ENCODE peak calls at places on chromosomes 6 and 20, in four cellular contexts. U is upper lobe of right lung, H is Caco-2, L is endothelial cell of umbilical vein. F is an unnamed sample. For H3K4me1, the result is how much of the 10 kb centered on the place peaks cover.

GRCh38 chr6:46652603-46653438 is at the start of the genes CYP39A1 and SLC25A27:
- DNase-seq in U (peak), H (peak), L (peak), F (peak)

GRCh38 chr6:167303660-167304625 is 12.8 kb downstream of the UNC93A start:
- DNase-seq in U (no peak), H (no peak), L (no peak), F (no peak)

GRCh38 chr20:63937596-63937995 is 18.6 kb downstream of the UCKL1 start:
- DNase-seq in U (no peak), H (no peak), L (no peak), F (no peak)

GRCh38 chr20:3786126-3786484 is 435 bp downstream of the CENPB start:
- DNase-seq in U (peak), H (peak), L (peak), F (peak)

GRCh38 chr6:29815118-29815750 is 12.4 kb upstream of the HLA-G start:
- DNase-seq in U (no peak), H (peak), L (no peak), F (no peak)

GRCh38 chr6:39239527-39240154 is 10.4 kb upstream of the KCNK5 start:
- DNase-seq in U (no peak), H (no peak), L (no peak), F (peak)

GRCh38 chr6:35160642-35161041 is 19.5 kb upstream of the TCP11 start:
- DNase-seq in U (no peak), H (no peak), L (no peak), F (no peak)

GRCh38 chr6:38346291-38347079 is 293.2 kb downstream of the BTBD9 start:
- DNase-seq in U (no peak), H (no peak), L (peak), F (no peak)

GRCh38 chr20:16397053-16397452 is 176.2 kb downstream of the KIF16B start:
- DNase-seq in U (no peak), H (no peak), L (no peak), F (no peak)

GRCh38 chr6:166588691-166589333 is 2.3 kb upstream of the RAMACL start:
- DNase-seq in U (no peak), H (no peak), L (no peak), F (no peak)

GRCh38 chr6:15378864-15379263 is 133.0 kb downstream of the JARID2 start:
- DNase-seq in U (no peak), H (no peak), L (no peak), F (no peak)

GRCh38 chr6:15378272-15378671 is 132.4 kb downstream of the JARID2 start:
- DNase-seq in U (no peak), H (no peak), L (no peak), F (no peak)

GRCh38 chr6:15375638-15376290 is 129.9 kb downstream of the JARID2 start:
- DNase-seq in U (no peak), H (no peak), L (no peak), F (no peak)

GRCh38 chr6:15375018-15375417 is 129.1 kb downstream of the JARID2 start:
- DNase-seq in U (no peak), H (no peak), L (no peak), F (no peak)

GRCh38 chr6:15376900-15377487 is 131.1 kb downstream of the JARID2 start:
- DNase-seq in U (no peak), H (no peak), L (no peak), F (no peak)
- H3K4me1 ChIP-seq in U (under half), H (under half), L (under half), F (under half)

GRCh38 chr6:31578058-31578457 is 2.7 kb downstream of the TNF start:
- DNase-seq in U (no peak), H (no peak), L (no peak), F (no peak)
- H3K4me1 ChIP-seq in U (under half), H (under half), L (under half), F (under half)

DNA sequence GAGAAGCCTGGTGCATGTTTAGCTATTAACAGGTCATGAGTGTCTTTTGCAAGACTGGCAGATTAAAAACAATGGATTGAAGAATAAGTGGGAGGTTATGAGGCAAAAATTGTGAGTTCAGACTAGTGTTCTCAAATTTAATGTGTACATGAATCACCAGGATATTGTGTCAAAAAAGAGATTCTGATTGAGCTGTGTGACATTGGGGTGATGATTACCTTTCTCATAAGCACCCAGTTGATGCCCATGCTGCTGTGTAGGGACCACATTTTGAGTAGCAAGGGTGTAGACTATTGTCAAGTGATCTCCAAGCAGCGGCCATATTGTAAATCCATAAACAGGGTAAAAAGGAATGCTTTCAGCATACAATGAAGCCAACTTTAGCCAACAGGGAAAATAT is 44.7 kb downstream of the MAP3K5 start:
- DNase-seq in U (no peak), H (no peak), L (no peak), F (no peak)
- H3K4me1 ChIP-seq in U (under half), H (under half), L (under half), F (under half)

GRCh38 chr6:114323784-114324183 is 19.0 kb downstream of the HS3ST5 start:
- DNase-seq in U (no peak), H (no peak), L (no peak), F (no peak)

GRCh38 chr6:114327074-114327473 is 15.7 kb downstream of the HS3ST5 start:
- DNase-seq in U (no peak), H (no peak), L (no peak), F (no peak)
- H3K4me1 ChIP-seq in U (under half), H (under half), L (under half), F (under half)

GRCh38 chr6:150478651-150479498 is 110.1 kb downstream of the IYD start:
- DNase-seq in U (no peak), H (no peak), L (peak), F (no peak)
- H3K4me1 ChIP-seq in U (under half), H (under half), L (under half), F (under half)

DNA sequence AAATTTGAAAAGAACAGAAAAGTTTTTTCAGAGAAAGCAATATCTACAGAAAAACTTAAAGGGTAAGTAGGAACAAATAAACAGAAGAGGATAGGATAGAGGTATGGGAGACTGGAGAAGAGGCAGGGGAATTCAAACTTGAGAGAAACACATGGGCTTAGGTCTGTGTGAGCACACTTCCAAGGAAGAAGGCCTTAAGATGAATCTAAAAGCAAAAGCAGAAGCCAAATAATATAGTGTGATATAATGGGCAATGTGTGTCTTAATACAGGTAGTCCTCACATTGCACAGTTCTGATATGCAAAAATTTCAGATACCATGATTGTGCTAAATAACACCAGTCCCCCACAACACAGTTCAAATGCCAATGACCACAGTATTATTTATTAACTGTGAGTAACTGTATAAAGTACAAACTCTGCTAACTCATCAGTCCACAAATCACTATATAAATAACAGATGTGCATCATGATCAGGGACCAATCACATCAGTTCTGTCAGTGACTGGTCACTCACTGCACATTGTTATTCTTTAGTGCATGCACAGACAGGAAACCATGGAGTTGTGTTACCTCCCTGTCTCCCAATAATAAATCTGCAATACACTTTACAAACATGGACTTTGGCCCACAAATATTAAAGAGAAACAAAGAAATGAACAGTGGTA is 18.6 kb downstream of the SNX14 start:
- DNase-seq in U (no peak), H (no peak), L (peak), F (peak)
- H3K4me1 ChIP-seq in U (under half), H (under half), L (under half), F (under half)

GRCh38 chr20:45783656-45784294 is 7.9 kb downstream of the WFDC3 start:
- DNase-seq in U (peak), H (no peak), L (no peak), F (peak)
- H3K4me1 ChIP-seq in U (under half), H (under half), L (under half), F (under half)

F was measured in small intestine.